ENCODE peak calls at places on chromosomes 4 and X, in four cellular contexts. S is GM12891, J is anterior cingulate cortex, E is endodermal cell. K is an unnamed sample.

GRCh38 chrX:108735087-108735679 is 1.2 kb downstream of the IRS4 start:
- DNase-seq in S (no peak), J (no peak), E (peak), K (no peak)

GRCh38 chrX:129522184-129523059 is 868 bp downstream of the SMARCA1 start:
- DNase-seq in S (peak), J (peak), E (peak), K (no peak)

GRCh38 chr4:139828966-139829662 is 163.5 kb downstream of the MGST2 start:
- DNase-seq in S (no peak), J (no peak), E (no peak), K (no peak)

GRCh38 chrX:52280812-52281211 is 88.0 kb upstream of the XAGE2 start:
- DNase-seq in S (no peak), J (no peak), E (no peak), K (no peak)

GRCh38 chr4:1008840-1009646 is 2.4 kb upstream of the FGFRL1 start:
- DNase-seq in S (no peak), J (no peak), E (peak), K (peak)

GRCh38 chr4:140281828-140282227 is 91.6 kb upstream of the SCOC start:
- DNase-seq in S (no peak), J (no peak), E (no peak), K (no peak)

GRCh38 chr4:97238956-97239698 is 904.1 kb downstream of the STPG2 start:
- DNase-seq in S (no peak), J (no peak), E (no peak), K (no peak)

GRCh38 chr4:119589165-119589564 is 39.4 kb downstream of the PDE5A start:
- DNase-seq in S (no peak), J (no peak), E (no peak), K (no peak)

GRCh38 chrX:99468993-99469392 is 941.1 kb downstream of the PCDH19 start:
- DNase-seq in S (no peak), J (no peak), E (no peak), K (no peak)

GRCh38 chr4:151606061-151606460 is 154.7 kb downstream of the GATB start:
- DNase-seq in S (no peak), J (no peak), E (no peak), K (no peak)

GRCh38 chrX:69305333-69306062 is 140.2 kb upstream of the PJA1 start:
- DNase-seq in S (no peak), J (no peak), E (peak), K (no peak)

GRCh38 chr4:122364700-122365404 is 14.0 kb upstream of the ADAD1 start:
- DNase-seq in S (no peak), J (no peak), E (peak), K (no peak)

GRCh38 chrX:38927592-38927991 is 126.3 kb downstream of the MID1IP1 start:
- DNase-seq in S (no peak), J (no peak), E (no peak), K (no peak)

GRCh38 chr4:161356351-161356750 is 807.4 kb downstream of the FSTL5 start:
- DNase-seq in S (no peak), J (no peak), E (no peak), K (no peak)

GRCh38 chr4:9765091-9765490 is 16.3 kb upstream of the DRD5 start:
- DNase-seq in S (peak), J (no peak), E (peak), K (no peak)

GRCh38 chrX:74104356-74105065 is 199.5 kb upstream of the ZCCHC13 start:
- DNase-seq in S (no peak), J (no peak), E (no peak), K (no peak)

GRCh38 chr4:41125558-41126311 is 88.6 kb downstream of the APBB2 start:
- DNase-seq in S (no peak), J (no peak), E (peak), K (no peak)

GRCh38 chr4:83548151-83548905 is 12.4 kb downstream of the GPAT3 start:
- DNase-seq in S (no peak), J (no peak), E (peak), K (peak)

GRCh38 chr4:74667944-74668343 is 126.4 kb downstream of the BTC start:
- DNase-seq in S (no peak), J (no peak), E (no peak), K (no peak)

GRCh38 chrX:43225626-43226328 is 430.3 kb upstream of the MAOA start:
- DNase-seq in S (no peak), J (no peak), E (no peak), K (no peak)

GRCh38 chr4:40998680-40999358 is 215.5 kb downstream of the APBB2 start:
- DNase-seq in S (no peak), J (no peak), E (no peak), K (no peak)

GRCh38 chr4:81343536-81343935 is 128.2 kb downstream of the RASGEF1B start:
- DNase-seq in S (no peak), J (no peak), E (no peak), K (no peak)

GRCh38 chr4:5708829-5709680 is 696 bp upstream of the EVC2 start:
- DNase-seq in S (no peak), J (no peak), E (peak), K (no peak)

GRCh38 chr4:33184684-33185083 is 2464.5 kb downstream of the PCDH7 start:
- DNase-seq in S (no peak), J (no peak), E (no peak), K (no peak)

GRCh38 chrX:44447214-44447613 is 95.4 kb downstream of the FUNDC1 start:
- DNase-seq in S (no peak), J (no peak), E (no peak), K (no peak)

GRCh38 chr4:2497931-2498330 is 29.0 kb downstream of the RNF4 start:
- DNase-seq in S (peak), J (no peak), E (no peak), K (no peak)

GRCh38 chr4:130210871-130211270 is 1114.9 kb downstream of the C4orf33 start:
- DNase-seq in S (no peak), J (no peak), E (no peak), K (no peak)

K was measured in CD8-positive, alpha-beta memory T cell.